ENCODE peak calls at places on chromosomes 16 and 17, in four cellular contexts. One of them, this sample, is unnamed.

GRCh38 chr17:10758062-10758461 is 28.2 kb upstream of the TMEM220 start:
- DNase-seq in lower leg skin: peak
- DNase-seq in endothelial cell: no peak
- DNase-seq in neural crest cell: no peak
- DNase-seq in this sample: no peak

GRCh38 chr17:63039342-63039741 is 73.3 kb downstream of the TANC2 start:
- DNase-seq in lower leg skin: no peak
- DNase-seq in endothelial cell: no peak
- DNase-seq in neural crest cell: no peak
- DNase-seq in this sample: no peak

GRCh38 chr16:56841659-56842058 is 23.3 kb upstream of the SLC12A3 start:
- DNase-seq in lower leg skin: peak
- DNase-seq in endothelial cell: no peak
- DNase-seq in neural crest cell: no peak
- DNase-seq in this sample: no peak

GRCh38 chr16:9966569-9967157 is 215.6 kb downstream of the GRIN2A start:
- DNase-seq in lower leg skin: no peak
- DNase-seq in endothelial cell: no peak
- DNase-seq in neural crest cell: no peak
- DNase-seq in this sample: no peak

GRCh38 chr16:1543085-1543896 is 9.8 kb downstream of the TMEM204 start:
- DNase-seq in lower leg skin: no peak
- DNase-seq in endothelial cell: peak
- DNase-seq in neural crest cell: no peak
- DNase-seq in this sample: peak

GRCh38 chr17:55570360-55570759 is 59.1 kb upstream of the SMIM36 start:
- DNase-seq in lower leg skin: no peak
- DNase-seq in endothelial cell: no peak
- DNase-seq in neural crest cell: no peak
- DNase-seq in this sample: no peak

GRCh38 chr16:78150233-78150632 is 50.8 kb downstream of the WWOX start:
- DNase-seq in lower leg skin: no peak
- DNase-seq in endothelial cell: no peak
- DNase-seq in neural crest cell: no peak
- DNase-seq in this sample: no peak

GRCh38 chr17:4535667-4536258 is 19.4 kb downstream of the MYBBP1A start:
- DNase-seq in lower leg skin: no peak
- DNase-seq in endothelial cell: no peak
- DNase-seq in neural crest cell: no peak
- DNase-seq in this sample: no peak

GRCh38 chr16:11020792-11021440 is 76.6 kb downstream of the CLEC16A start:
- DNase-seq in lower leg skin: no peak
- DNase-seq in endothelial cell: no peak
- DNase-seq in neural crest cell: no peak
- DNase-seq in this sample: no peak

GRCh38 chr17:4833178-4833940 is at the start of gene MINK1:
- DNase-seq in lower leg skin: peak
- DNase-seq in endothelial cell: peak
- DNase-seq in neural crest cell: peak
- DNase-seq in this sample: peak

GRCh38 chr17:78342438-78343098 is 17.3 kb downstream of the SOCS3 start:
- DNase-seq in lower leg skin: peak
- DNase-seq in endothelial cell: no peak
- DNase-seq in neural crest cell: no peak
- DNase-seq in this sample: no peak

GRCh38 chr16:83581082-83581481 is 226.7 kb upstream of the HSBP1 start:
- DNase-seq in lower leg skin: no peak
- DNase-seq in endothelial cell: no peak
- DNase-seq in neural crest cell: no peak
- DNase-seq in this sample: no peak

GRCh38 chr16:67562526-67562917 is at the start of gene CTCF:
- DNase-seq in lower leg skin: peak
- DNase-seq in endothelial cell: peak
- DNase-seq in neural crest cell: no peak
- DNase-seq in this sample: peak

GRCh38 chr17:34302626-34303025 is 16.6 kb upstream of the CCL8 start:
- DNase-seq in lower leg skin: peak
- DNase-seq in endothelial cell: no peak
- DNase-seq in neural crest cell: no peak
- DNase-seq in this sample: no peak

GRCh38 chr16:85291302-85292148 is 179.3 kb upstream of the CIBAR2 start:
- DNase-seq in lower leg skin: no peak
- DNase-seq in endothelial cell: no peak
- DNase-seq in neural crest cell: peak
- DNase-seq in this sample: peak

GRCh38 chr17:2214047-2214717 is 89.4 kb downstream of the SMG6 start:
- DNase-seq in lower leg skin: peak
- DNase-seq in endothelial cell: no peak
- DNase-seq in neural crest cell: no peak
- DNase-seq in this sample: peak

GRCh38 chr17:77692571-77693161 is 265.8 kb upstream of the TNRC6C start:
- DNase-seq in lower leg skin: peak
- DNase-seq in endothelial cell: no peak
- DNase-seq in neural crest cell: no peak
- DNase-seq in this sample: no peak

GRCh38 chr17:74116087-74116717 is 87.3 kb upstream of the RPL38 start:
- DNase-seq in lower leg skin: no peak
- DNase-seq in endothelial cell: no peak
- DNase-seq in neural crest cell: no peak
- DNase-seq in this sample: no peak

GRCh38 chr17:75753193-75753513 is 11.8 kb downstream of the GALK1 start:
- DNase-seq in lower leg skin: no peak
- DNase-seq in endothelial cell: no peak
- DNase-seq in neural crest cell: no peak
- DNase-seq in this sample: no peak

GRCh38 chr16:48885456-48885855 is 275.5 kb upstream of the N4BP1 start:
- DNase-seq in lower leg skin: peak
- DNase-seq in endothelial cell: no peak
- DNase-seq in neural crest cell: no peak
- DNase-seq in this sample: no peak

GRCh38 chr17:74431568-74432483 is at the start of gene GPRC5C:
- DNase-seq in lower leg skin: peak
- DNase-seq in endothelial cell: peak
- DNase-seq in neural crest cell: no peak
- DNase-seq in this sample: peak

GRCh38 chr16:55760665-55761035 is 72.2 kb downstream of the CES1 start:
- DNase-seq in lower leg skin: no peak
- DNase-seq in endothelial cell: peak
- DNase-seq in neural crest cell: peak
- DNase-seq in this sample: no peak

GRCh38 chr16:31093132-31093703 is 1.4 kb downstream of the VKORC1 start:
- DNase-seq in lower leg skin: no peak
- DNase-seq in endothelial cell: no peak
- DNase-seq in neural crest cell: no peak
- DNase-seq in this sample: peak

GRCh38 chr17:1275962-1276736 is 3.3 kb upstream of the TRARG1 start:
- DNase-seq in lower leg skin: peak
- DNase-seq in endothelial cell: peak
- DNase-seq in neural crest cell: peak
- DNase-seq in this sample: peak

GRCh38 chr16:67326472-67327309 is at the start of the genes KCTD19 and LRRC36:
- DNase-seq in lower leg skin: peak
- DNase-seq in endothelial cell: peak
- DNase-seq in neural crest cell: peak
- DNase-seq in this sample: peak

GRCh38 chr17:51640108-51640622 is 379.8 kb downstream of the UTP18 start:
- DNase-seq in lower leg skin: no peak
- DNase-seq in endothelial cell: peak
- DNase-seq in neural crest cell: no peak
- DNase-seq in this sample: no peak
- TF ChIP-seq CTCF in lower leg skin: no peak
- TF ChIP-seq CTCF in endothelial cell: peak
- TF ChIP-seq CTCF in neural crest cell: peak
- TF ChIP-seq CTCF in this sample: peak

GRCh38 chr16:73743665-73744496 is 552.7 kb upstream of the PSMD7 start:
- DNase-seq in lower leg skin: no peak
- DNase-seq in endothelial cell: peak
- DNase-seq in neural crest cell: no peak
- DNase-seq in this sample: no peak
- TF ChIP-seq CTCF in lower leg skin: no peak
- TF ChIP-seq CTCF in endothelial cell: no peak
- TF ChIP-seq CTCF in neural crest cell: peak
- TF ChIP-seq CTCF in this sample: peak

GRCh38 chr17:38747385-38748328 is 479 bp downstream of the PCGF2 start:
- DNase-seq in lower leg skin: peak
- DNase-seq in endothelial cell: peak
- DNase-seq in neural crest cell: peak
- DNase-seq in this sample: peak
- TF ChIP-seq CTCF in lower leg skin: no peak
- TF ChIP-seq CTCF in endothelial cell: no peak
- TF ChIP-seq CTCF in neural crest cell: peak
- TF ChIP-seq CTCF in this sample: no peak

GRCh38 chr17:8376302-8377067 is at the start of gene KRABD2:
- DNase-seq in lower leg skin: peak
- DNase-seq in endothelial cell: peak
- DNase-seq in neural crest cell: peak
- DNase-seq in this sample: peak
- TF ChIP-seq CTCF in lower leg skin: no peak
- TF ChIP-seq CTCF in endothelial cell: peak
- TF ChIP-seq CTCF in neural crest cell: peak
- TF ChIP-seq CTCF in this sample: peak

DNA sequence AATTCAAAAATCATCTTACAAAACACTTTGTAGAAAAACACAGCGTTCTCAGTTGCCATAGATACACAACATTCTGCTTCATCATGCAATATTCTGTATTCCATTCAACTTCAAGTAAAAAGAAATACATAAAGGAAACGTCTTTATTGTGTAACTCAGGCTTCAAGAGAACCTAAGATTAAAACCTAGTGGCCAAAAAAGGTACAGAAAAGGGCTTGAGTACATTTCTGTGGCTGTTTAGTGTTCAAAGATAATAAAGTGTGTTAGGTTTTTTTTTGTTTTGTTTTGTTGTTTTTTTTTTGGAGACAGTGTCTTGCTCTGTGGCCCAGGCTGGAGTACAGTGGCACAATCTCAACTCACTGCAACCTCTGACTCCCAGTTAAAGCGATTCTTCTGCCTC is 250.4 kb downstream of the CEP112 start:
- DNase-seq in lower leg skin: no peak
- DNase-seq in endothelial cell: no peak
- DNase-seq in neural crest cell: no peak
- DNase-seq in this sample: no peak
- TF ChIP-seq CTCF in lower leg skin: no peak
- TF ChIP-seq CTCF in endothelial cell: peak
- TF ChIP-seq CTCF in neural crest cell: peak
- TF ChIP-seq CTCF in this sample: no peak

GRCh38 chr17:70031341-70031740 is 43.7 kb upstream of the KCNJ16 start:
- DNase-seq in lower leg skin: no peak
- DNase-seq in endothelial cell: no peak
- DNase-seq in neural crest cell: no peak
- DNase-seq in this sample: no peak
- TF ChIP-seq CTCF in lower leg skin: no peak
- TF ChIP-seq CTCF in endothelial cell: no peak
- TF ChIP-seq CTCF in neural crest cell: no peak
- TF ChIP-seq CTCF in this sample: no peak

GRCh38 chr16:72856797-72857196 is 191.1 kb downstream of the ZFHX3 start:
- DNase-seq in lower leg skin: peak
- DNase-seq in endothelial cell: peak
- DNase-seq in neural crest cell: no peak
- DNase-seq in this sample: no peak
- TF ChIP-seq CTCF in lower leg skin: no peak
- TF ChIP-seq CTCF in endothelial cell: peak
- TF ChIP-seq CTCF in neural crest cell: peak
- TF ChIP-seq CTCF in this sample: peak

DNA sequence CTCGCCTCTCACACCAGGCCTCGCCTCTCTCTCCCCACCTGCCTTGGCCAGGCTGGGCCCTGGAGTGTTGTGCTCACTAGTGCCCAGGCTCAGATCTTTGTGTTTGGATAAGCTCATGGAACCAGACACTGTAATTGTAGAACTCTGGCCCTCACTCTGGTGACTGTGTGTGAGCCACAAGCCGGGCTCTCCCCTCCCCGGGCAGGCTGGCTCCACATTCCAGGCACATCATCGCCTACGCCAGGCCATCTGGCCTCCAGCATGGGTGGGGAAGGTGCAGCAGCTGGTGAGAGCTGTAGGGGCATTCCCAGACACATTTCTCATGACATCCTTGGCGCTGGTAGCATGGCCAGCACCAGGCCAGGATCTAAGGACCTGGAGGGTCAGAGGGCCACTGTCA is 202.3 kb downstream of the RAB11FIP4 start:
- DNase-seq in lower leg skin: no peak
- DNase-seq in endothelial cell: no peak
- DNase-seq in neural crest cell: no peak
- DNase-seq in this sample: no peak
- TF ChIP-seq CTCF in lower leg skin: no peak
- TF ChIP-seq CTCF in endothelial cell: no peak
- TF ChIP-seq CTCF in neural crest cell: no peak
- TF ChIP-seq CTCF in this sample: no peak

DNA sequence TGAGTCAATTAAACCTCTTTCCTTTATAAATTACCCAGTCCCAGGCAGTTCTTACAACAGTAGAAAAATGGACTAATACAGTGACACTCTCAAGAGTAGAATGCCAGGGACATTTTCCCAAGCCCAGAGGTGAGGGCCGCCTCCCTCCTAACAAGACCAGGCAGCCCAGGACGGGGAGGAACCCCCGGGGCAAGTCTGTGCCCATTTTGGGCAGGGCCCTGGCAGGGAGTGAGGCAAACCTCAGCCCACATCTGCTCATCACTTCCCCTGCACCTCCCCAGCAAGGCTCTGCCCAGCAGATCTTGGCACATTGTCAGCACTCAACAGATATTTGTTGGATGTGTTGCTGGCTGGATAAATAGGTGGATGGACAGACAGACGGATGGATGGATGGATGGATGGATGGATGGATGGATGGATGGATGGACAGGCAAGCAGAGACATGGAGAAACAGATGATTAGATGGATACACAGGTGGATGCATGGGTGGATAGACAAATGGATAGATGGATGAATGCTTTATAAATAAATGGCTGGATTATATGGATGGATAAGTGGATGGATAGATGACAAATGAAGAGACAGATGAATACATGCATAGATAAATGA is 271.3 kb downstream of the PARN start:
- DNase-seq in lower leg skin: peak
- DNase-seq in endothelial cell: no peak
- DNase-seq in neural crest cell: no peak
- DNase-seq in this sample: no peak
- TF ChIP-seq CTCF in lower leg skin: no peak
- TF ChIP-seq CTCF in endothelial cell: no peak
- TF ChIP-seq CTCF in neural crest cell: no peak
- TF ChIP-seq CTCF in this sample: no peak

This sample was measured in nephron progenitor cell.